ENCODE peak calls at places on chromosomes 7 and 10, in six cellular contexts. F is HepG2, G is K562, Z is H1, S is GM12878, P is SK-N-SH. M is an unnamed sample.

GRCh38 chr7:74012842-74013249 is 15.1 kb upstream of the ELN start:
- DNase-seq in G (peak), P (peak), F (no peak), Z (no peak), S (peak), M (no peak)

GRCh38 chr7:149285581-149285975 is 23.6 kb downstream of the ZNF783 start:
- DNase-seq in G (no peak), Z (no peak), F (no peak), S (no peak), P (peak), M (no peak)

GRCh38 chr10:45997994-45998763 is 25.9 kb downstream of the TIMM23 start:
- DNase-seq in F (peak), P (no peak), G (peak), Z (no peak), S (no peak), M (no peak)

GRCh38 chr10:103849880-103850571 is 5.3 kb downstream of the SH3PXD2A start:
- DNase-seq in F (no peak), Z (no peak), S (no peak), P (no peak), G (no peak), M (no peak)

GRCh38 chr7:45129181-45129800 is 17.8 kb upstream of the TBRG4 start:
- DNase-seq in Z (no peak), P (no peak), S (no peak), G (no peak), F (no peak), M (no peak)

GRCh38 chr7:55179897-55180682 is 161.3 kb downstream of the EGFR start:
- DNase-seq in F (no peak), Z (no peak), P (peak), G (no peak), S (no peak), M (no peak)

GRCh38 chr7:130708766-130709165 is 22.4 kb upstream of the TSGA13 start:
- DNase-seq in S (no peak), F (no peak), P (no peak), Z (no peak), G (no peak), M (no peak)

GRCh38 chr10:69652111-69652856 is 22.2 kb downstream of the FAM241B start:
- DNase-seq in Z (no peak), P (no peak), F (no peak), S (no peak), G (no peak), M (no peak)

GRCh38 chr10:9051328-9051974 is 997.0 kb downstream of the GATA3 start:
- DNase-seq in S (no peak), F (no peak), Z (no peak), G (no peak), P (no peak), M (no peak)

GRCh38 chr10:51297438-51297837 is 223.2 kb downstream of the PRKG1 start:
- DNase-seq in G (no peak), S (no peak), Z (no peak), P (no peak), F (no peak), M (no peak)

GRCh38 chr7:153628825-153629224 is 423.4 kb upstream of the DPP6 start:
- DNase-seq in S (no peak), G (no peak), Z (no peak), F (no peak), P (no peak), M (no peak)
- TF ChIP-seq MAX in S (no peak), G (no peak), Z (no peak), F (no peak), P (no peak), M (no peak)

DNA sequence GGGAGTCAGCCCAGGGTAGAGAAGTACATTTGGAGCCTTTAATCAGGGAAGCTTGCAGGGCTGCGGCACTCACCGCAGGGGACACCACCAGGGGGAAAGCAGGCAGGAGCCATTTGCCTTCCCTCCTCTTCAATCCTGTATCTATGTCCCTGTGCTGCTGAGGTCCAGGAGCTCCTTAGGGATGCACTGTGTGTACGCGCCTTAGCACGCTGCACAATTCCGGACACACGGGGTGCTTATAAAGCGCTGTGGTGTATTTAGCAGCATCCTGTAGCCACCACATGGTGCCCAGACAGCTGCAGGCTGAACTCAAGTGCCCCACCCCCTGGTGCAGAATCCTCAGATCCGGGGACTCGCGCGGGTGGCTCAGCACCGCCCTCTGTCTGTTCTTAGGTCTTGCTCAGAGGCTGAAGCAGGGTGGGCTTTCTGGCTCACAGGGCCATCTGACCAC is 421.4 kb downstream of the SDK1 start:
- DNase-seq in P (peak), G (peak), Z (peak), F (peak), S (no peak), M (peak)
- TF ChIP-seq SIN3A in P (no peak), G (no peak), Z (no peak), F (no peak), S (no peak), M (no peak)

GRCh38 chr10:25725917-25726716 is 207.9 kb upstream of the MYO3A start:
- DNase-seq in Z (no peak), G (peak), P (peak), S (no peak), F (peak), M (peak)
- TF ChIP-seq CTCF in Z (peak), G (peak), P (peak), S (peak), F (peak), M (peak)

GRCh38 chr7:92588561-92588960 is 1.6 kb downstream of the FAM133B start:
- DNase-seq in F (no peak), Z (no peak), S (no peak), P (no peak), G (no peak), M (no peak)
- TF ChIP-seq MAX in F (no peak), Z (no peak), S (no peak), P (no peak), G (no peak), M (no peak)

GRCh38 chr7:5286933-5287332 is 4.2 kb downstream of the SLC29A4 start:
- DNase-seq in P (no peak), G (no peak), F (no peak), Z (no peak), S (no peak), M (no peak)

GRCh38 chr7:5284304-5285281 is 1.9 kb downstream of the SLC29A4 start:
- DNase-seq in G (peak), P (peak), S (peak), Z (peak), F (peak), M (peak)

GRCh38 chr7:5279734-5280133 is 3.0 kb upstream of the SLC29A4 start:
- DNase-seq in G (no peak), F (no peak), Z (no peak), P (no peak), S (no peak), M (no peak)

GRCh38 chr7:5282464-5283316 is at the start of gene SLC29A4:
- DNase-seq in P (peak), Z (no peak), F (no peak), G (peak), S (no peak), M (peak)

DNA sequence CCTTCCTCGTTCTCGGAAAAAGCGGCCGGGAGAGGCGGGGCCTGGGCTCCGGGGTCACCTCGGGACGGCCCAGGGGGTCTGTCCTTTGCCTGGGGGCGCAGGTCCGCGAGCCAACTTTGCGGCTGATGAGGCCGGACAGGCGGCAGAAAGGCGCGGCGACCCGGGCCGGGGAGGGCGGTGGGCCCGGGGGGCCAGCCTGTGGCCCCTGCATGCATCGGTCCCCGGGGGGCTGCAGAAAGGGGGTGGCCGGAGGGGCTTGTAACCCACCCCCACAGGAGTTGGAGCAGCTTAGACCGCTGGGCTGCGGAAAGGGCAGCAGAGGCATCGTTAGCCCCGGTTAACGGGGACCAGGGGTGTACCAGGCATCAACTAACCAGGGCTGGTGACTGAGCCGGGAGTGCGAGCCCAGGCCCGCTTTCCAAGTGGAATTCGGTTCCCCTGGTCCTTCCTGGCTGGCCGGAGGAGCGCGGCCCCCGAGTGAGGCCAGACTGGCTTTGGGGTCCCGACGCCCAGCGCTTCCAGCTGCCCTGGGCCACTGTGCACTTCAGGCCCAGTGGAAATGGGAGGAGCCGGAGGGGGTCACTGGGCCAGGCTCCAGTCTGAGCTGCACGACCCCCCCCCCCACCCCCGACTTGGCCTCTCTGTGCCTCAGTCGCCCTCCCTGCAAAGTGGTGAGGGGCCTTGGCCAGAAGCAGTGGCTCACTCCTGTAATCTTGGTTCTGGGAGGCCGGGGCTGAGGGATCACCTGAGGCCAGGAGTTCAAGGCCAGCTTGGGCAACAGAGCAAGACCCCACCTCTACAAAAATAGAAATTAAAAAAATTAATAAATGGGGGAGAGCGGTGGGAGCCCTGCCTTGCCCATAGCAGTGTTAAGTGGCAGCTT is 919 bp downstream of the SLC29A4 start:
- DNase-seq in Z (no peak), G (no peak), F (peak), S (no peak), P (peak), M (no peak)
- TF ChIP-seq SIN3A in Z (no peak), G (no peak), F (no peak), S (no peak), P (no peak), M (no peak)

GRCh38 chr10:97895084-97895483 is 45.4 kb downstream of the GOLGA7B start:
- DNase-seq in P (no peak), S (no peak), G (no peak), Z (no peak), F (no peak), M (no peak)

GRCh38 chr10:97891497-97892167 is 42.0 kb downstream of the GOLGA7B start:
- DNase-seq in G (peak), F (peak), S (no peak), P (no peak), Z (no peak), M (no peak)

GRCh38 chr10:97892506-97892905 is 42.9 kb downstream of the GOLGA7B start:
- DNase-seq in Z (no peak), G (no peak), P (no peak), S (no peak), F (no peak), M (no peak)

GRCh38 chr10:97894092-97894491 is 44.4 kb downstream of the GOLGA7B start:
- DNase-seq in P (no peak), F (no peak), G (no peak), Z (no peak), S (no peak), M (no peak)

GRCh38 chr10:97892961-97893360 is 43.3 kb downstream of the GOLGA7B start:
- DNase-seq in S (no peak), Z (no peak), F (no peak), G (no peak), P (no peak), M (no peak)
- TF ChIP-seq CTCF in S (no peak), Z (no peak), F (no peak), G (no peak), P (no peak), M (no peak)